ENCODE peak calls at places on chromosomes 4 and X, in four cellular contexts. K is HCT116, R is H1, M is K562. F is an unnamed sample.

GRCh38 chr4:138861130-138861529 is 154.5 kb upstream of the NOCT start:
- DNase-seq in K (no peak), R (no peak), M (no peak), F (no peak)

GRCh38 chrX:106902684-106903083 is 457 bp downstream of the RIPPLY1 start:
- DNase-seq in K (no peak), R (no peak), M (no peak), F (peak; percentile 73)

GRCh38 chr4:3217266-3217665 is 31.7 kb upstream of the MSANTD1 start:
- DNase-seq in K (no peak), R (no peak), M (no peak), F (no peak)

GRCh38 chrX:2697741-2698294 is 6.7 kb downstream of the CD99 start:
- DNase-seq in K (no peak), R (no peak), M (no peak), F (no peak)

GRCh38 chrX:150329888-150330287 is 33.2 kb upstream of the MAMLD1 start:
- DNase-seq in K (no peak), R (no peak), M (no peak), F (no peak)

GRCh38 chr4:186840771-186841301 is 117.2 kb upstream of the FAT1 start:
- DNase-seq in K (peak; percentile 52), R (no peak), M (peak; percentile 75), F (no peak)

GRCh38 chr4:84413954-84414353 is 85.1 kb downstream of the NKX6-1 start:
- DNase-seq in K (no peak), R (no peak), M (no peak), F (no peak)

GRCh38 chrX:39577976-39578962 is 519.5 kb downstream of the BCOR start:
- DNase-seq in K (no peak), R (no peak), M (no peak), F (no peak)

GRCh38 chr4:160276785-160277325 is 1174.0 kb downstream of the RAPGEF2 start:
- DNase-seq in K (no peak), R (no peak), M (no peak), F (no peak)

DNA sequence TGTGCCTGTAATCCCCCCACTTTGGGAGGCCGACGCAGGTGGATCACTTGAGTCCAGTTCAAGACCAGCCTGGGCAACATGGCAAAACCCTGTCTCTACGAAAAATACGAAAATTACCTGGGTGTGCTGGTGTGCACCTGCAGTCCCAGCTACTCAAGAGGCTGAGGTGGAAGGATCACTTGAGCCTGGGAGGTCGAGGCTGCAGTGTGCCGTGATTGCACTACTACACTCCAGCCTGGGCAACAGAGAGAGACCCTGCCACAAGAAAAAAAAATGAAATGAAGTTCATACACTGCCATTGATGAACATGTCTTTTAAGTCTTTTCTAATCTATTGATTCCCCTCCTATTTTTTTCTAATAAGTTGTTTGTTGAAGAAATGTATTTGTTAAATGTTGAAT is 5.0 kb upstream of the ZFX start:
- DNase-seq in K (no peak), R (no peak), M (no peak), F (no peak)
- TF ChIP-seq FOSL1 in K (no peak), R (no peak), M (no peak), F (no peak)

GRCh38 chr4:183905081-183905592 is at the start of gene STOX2:
- DNase-seq in K (no peak), R (peak; percentile 75), M (no peak), F (peak; percentile 26)
- TF ChIP-seq FOSL1 in K (no peak), R (no peak), M (no peak), F (no peak)

DNA sequence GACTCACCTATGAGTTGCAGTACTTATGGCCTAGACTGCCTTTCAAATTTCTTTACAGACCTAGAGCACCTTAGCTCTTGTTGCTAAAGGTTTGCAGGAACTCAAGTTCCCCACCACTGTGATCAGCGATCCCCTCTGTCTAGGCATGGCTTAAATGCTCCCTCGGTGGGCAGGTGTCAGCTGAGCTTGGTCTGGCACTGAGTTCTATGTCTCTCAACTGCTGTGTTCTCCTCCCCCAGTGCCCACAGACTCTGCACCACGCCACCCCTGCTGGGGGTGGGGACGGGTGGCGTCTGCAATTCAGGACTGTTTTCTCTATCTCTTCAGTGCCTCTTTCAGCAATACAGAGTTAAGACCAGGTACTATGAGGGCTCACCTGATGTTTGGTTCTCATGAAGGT is 30.5 kb downstream of the TMEM271 start:
- DNase-seq in K (no peak), R (no peak), M (no peak), F (no peak)
- TF ChIP-seq FOSL1 in K (no peak), R (no peak), M (no peak), F (no peak)

GRCh38 chr4:88585908-88586307 is 6.4 kb upstream of the HERC3 start:
- DNase-seq in K (no peak), R (no peak), M (no peak), F (no peak)
- TF ChIP-seq FOSL1 in K (no peak), R (no peak), M (no peak), F (no peak)

DNA sequence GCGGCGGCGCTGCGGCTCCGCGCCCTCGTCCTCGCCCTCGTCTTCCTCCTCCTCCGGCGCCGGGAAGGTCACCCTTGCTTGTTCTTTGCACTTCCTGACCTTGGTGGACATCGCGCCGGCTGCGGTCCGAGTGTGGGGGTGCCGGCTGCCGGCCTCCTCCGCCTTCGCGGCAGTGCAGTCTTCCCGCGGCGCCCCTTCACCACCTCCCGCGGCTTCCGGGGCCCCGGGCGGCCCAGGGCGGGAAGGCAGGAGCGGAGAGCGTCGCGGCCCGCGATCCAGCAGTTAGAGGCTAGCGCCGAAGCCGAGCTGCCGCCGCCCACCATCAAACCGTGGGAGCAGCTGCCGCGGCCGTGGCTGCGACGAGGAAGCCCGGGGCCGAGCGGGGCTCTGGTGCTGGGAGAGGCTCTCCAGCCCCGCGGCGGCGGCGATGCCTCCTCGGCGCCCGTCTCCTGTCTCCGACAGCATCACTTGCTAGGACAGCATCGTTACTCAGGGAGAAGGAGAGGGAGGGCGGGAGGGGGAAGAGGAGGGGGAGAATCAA is at the start of gene TRPC3:
- DNase-seq in K (no peak), R (peak; percentile 72), M (peak; percentile 28), F (no peak)
- TF ChIP-seq FOSL1 in K (no peak), R (no peak), M (no peak), F (no peak)

DNA sequence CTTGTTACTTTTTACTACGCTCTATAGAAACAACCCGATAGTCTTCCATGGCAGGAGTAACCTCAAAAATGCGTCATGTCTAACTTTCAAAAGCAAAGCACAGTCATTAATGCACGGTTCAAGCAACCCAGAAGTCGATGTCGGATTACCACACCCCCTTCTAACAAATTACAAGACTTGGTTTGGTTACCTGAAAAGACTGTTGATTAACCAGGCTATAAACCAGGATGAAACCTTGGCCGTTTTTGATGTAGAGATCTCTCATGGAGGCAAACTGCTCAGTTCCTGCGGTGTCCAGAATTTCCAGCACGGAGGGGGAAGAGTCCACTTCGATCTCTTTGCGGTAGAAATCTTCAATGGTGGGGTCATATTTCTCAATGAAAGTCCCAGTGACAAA is 2.4 kb downstream of the RAP2C start:
- DNase-seq in K (no peak), R (no peak), M (no peak), F (no peak)
- TF ChIP-seq FOSL1 in K (no peak), R (no peak), M (no peak), F (no peak)

DNA sequence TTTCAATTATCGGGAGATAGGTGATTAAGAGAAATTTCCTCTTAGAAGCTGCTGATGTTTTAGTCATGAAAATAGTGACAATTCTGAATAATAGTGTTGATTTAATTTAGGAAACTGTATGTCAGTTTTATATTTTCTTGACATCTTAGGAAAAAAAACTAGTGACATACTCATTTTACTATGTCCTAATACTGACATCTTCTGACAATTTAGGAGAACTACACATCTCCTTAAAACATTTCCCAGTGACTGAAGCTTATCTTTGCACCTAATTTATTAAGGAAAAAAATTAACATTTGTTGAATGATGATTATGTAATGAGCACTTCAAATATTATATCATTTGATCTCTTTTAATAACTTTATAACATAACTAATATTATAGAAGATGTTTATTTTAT is 42.0 kb upstream of the RBMXL3 start:
- DNase-seq in K (peak; percentile 2), R (no peak), M (peak; percentile 6), F (no peak)
- TF ChIP-seq FOSL1 in K (no peak), R (no peak), M (no peak), F (no peak)

GRCh38 chr4:1604706-1605205 is 79.4 kb downstream of the FAM53A start:
- DNase-seq in K (no peak), R (no peak), M (no peak), F (no peak)
- TF ChIP-seq FOSL1 in K (no peak), R (no peak), M (no peak), F (no peak)